ENCODE peak calls at places on chromosome 16, in eight cellular contexts. S is neural progenitor cell; O is colonic mucosa; V is uterus; R is naive thymus-derived CD4-positive, alpha-beta T cell; N is GM23338; B is GM23248; G is spleen. E is an unnamed sample.

GRCh38 chr16:88687254-88687576 is 908 bp upstream of the SNAI3 start:
- DNase-seq in S (no peak), O (no peak), V (no peak), R (no peak), N (no peak), B (no peak), G (peak), E (no peak)

GRCh38 chr16:79286646-79287423 is 313.7 kb downstream of the MAF start:
- DNase-seq in S (peak), O (peak), V (no peak), R (no peak), N (peak), B (no peak), G (peak), E (no peak)

GRCh38 chr16:85746431-85747227 is 4.3 kb downstream of the C16orf74 start:
- DNase-seq in S (no peak), O (no peak), V (no peak), R (no peak), N (no peak), B (peak), G (no peak), E (no peak)

GRCh38 chr16:17470002-17470870 is 524 bp downstream of the XYLT1 start:
- DNase-seq in S (peak), O (peak), V (peak), R (peak), N (no peak), B (peak), G (peak), E (peak)

GRCh38 chr16:10622036-10622921 is 41.9 kb upstream of the EMP2 start:
- DNase-seq in S (peak), O (no peak), V (no peak), R (no peak), N (peak), B (no peak), G (no peak), E (no peak)

GRCh38 chr16:17246577-17246885 is 224.2 kb downstream of the XYLT1 start:
- DNase-seq in S (no peak), O (no peak), V (no peak), R (no peak), N (no peak), B (no peak), G (no peak), E (no peak)

GRCh38 chr16:89615596-89616090 is 2.2 kb downstream of the DPEP1 start:
- DNase-seq in S (peak), O (peak), V (no peak), R (no peak), N (peak), B (peak), G (no peak), E (no peak)

GRCh38 chr16:81553814-81554675 is 109.4 kb downstream of the CMIP start:
- DNase-seq in S (no peak), O (no peak), V (no peak), R (no peak), N (no peak), B (no peak), G (peak), E (no peak)

GRCh38 chr16:677306-678190 is 2.1 kb downstream of the RHBDL1 start:
- DNase-seq in S (no peak), O (no peak), V (no peak), R (no peak), N (peak), B (no peak), G (no peak), E (no peak)

GRCh38 chr16:56601325-56601724 is 7.1 kb upstream of the MT2A start:
- DNase-seq in S (peak), O (no peak), V (no peak), R (no peak), N (no peak), B (no peak), G (no peak), E (no peak)

GRCh38 chr16:68490829-68491575 is 42.7 kb upstream of the SMPD3 start:
- DNase-seq in S (no peak), O (peak), V (no peak), R (no peak), N (peak), B (peak), G (no peak), E (no peak)

GRCh38 chr16:50841081-50841886 is 99.4 kb downstream of the CYLD start:
- DNase-seq in S (peak), O (no peak), V (no peak), R (peak), N (peak), B (peak), G (no peak), E (no peak)

GRCh38 chr16:72066747-72067146 is 3.7 kb downstream of the HPR start:
- DNase-seq in S (peak), O (no peak), V (no peak), R (no peak), N (peak), B (peak), G (no peak), E (no peak)

GRCh38 chr16:86224126-86224525 is 286.2 kb upstream of the FOXF1 start:
- DNase-seq in S (no peak), O (no peak), V (no peak), R (no peak), N (no peak), B (no peak), G (peak), E (no peak)

GRCh38 chr16:83882118-83882879 is 16.6 kb upstream of the MLYCD start:
- DNase-seq in S (peak), O (no peak), V (no peak), R (no peak), N (peak), B (no peak), G (no peak), E (no peak)

GRCh38 chr16:59737274-59737673 is 1003.2 kb upstream of the GOT2 start:
- DNase-seq in S (no peak), O (no peak), V (no peak), R (no peak), N (no peak), B (no peak), G (no peak), E (no peak)

GRCh38 chr16:3008749-3009088 is 4.0 kb upstream of the CLDN9 start:
- DNase-seq in S (no peak), O (no peak), V (no peak), R (no peak), N (no peak), B (no peak), G (no peak), E (no peak)

GRCh38 chr16:48125888-48126287 is 29.9 kb downstream of the ABCC12 start:
- DNase-seq in S (no peak), O (no peak), V (no peak), R (no peak), N (no peak), B (no peak), G (no peak), E (no peak)

GRCh38 chr16:57758331-57759117 is 23.0 kb downstream of the KATNB1 start:
- DNase-seq in S (no peak), O (no peak), V (no peak), R (no peak), N (no peak), B (no peak), G (no peak), E (no peak)

GRCh38 chr16:1745181-1745899 is 26.0 kb downstream of the NME3 start:
- DNase-seq in S (no peak), O (no peak), V (no peak), R (no peak), N (no peak), B (peak), G (no peak), E (no peak)

GRCh38 chr16:82329504-82330192 is 159.6 kb upstream of the MPHOSPH6 start:
- DNase-seq in S (peak), O (no peak), V (no peak), R (no peak), N (peak), B (no peak), G (no peak), E (no peak)

GRCh38 chr16:24673155-24673554 is 56.3 kb upstream of the TNRC6A start:
- DNase-seq in S (no peak), O (no peak), V (no peak), R (no peak), N (no peak), B (no peak), G (no peak), E (no peak)

GRCh38 chr16:89118361-89119061 is 24.9 kb downstream of the ACSF3 start:
- DNase-seq in S (no peak), O (no peak), V (no peak), R (no peak), N (no peak), B (no peak), G (peak), E (no peak)

GRCh38 chr16:2468142-2468724 is 2.9 kb upstream of the NTN3 start:
- DNase-seq in S (peak), O (no peak), V (no peak), R (no peak), N (peak), B (peak), G (no peak), E (no peak)

GRCh38 chr16:1057252-1057932 is 15.2 kb upstream of the SSTR5 start:
- DNase-seq in S (peak), O (peak), V (no peak), R (peak), N (peak), B (peak), G (no peak), E (no peak)

GRCh38 chr16:89934611-89935553 is 11.7 kb downstream of the TUBB3 start:
- DNase-seq in S (no peak), O (no peak), V (no peak), R (no peak), N (no peak), B (no peak), G (no peak), E (no peak)

GRCh38 chr16:83968483-83968865 is 430 bp downstream of the NECAB2 start:
- DNase-seq in S (peak), O (no peak), V (no peak), R (no peak), N (no peak), B (peak), G (no peak), E (no peak)

GRCh38 chr16:46897471-46897870 is 13.3 kb downstream of the GPT2 start:
- DNase-seq in S (no peak), O (no peak), V (no peak), R (no peak), N (no peak), B (no peak), G (no peak), E (no peak)

GRCh38 chr16:67156146-67156844 is 3.4 kb downstream of the TRADD start:
- DNase-seq in S (no peak), O (peak), V (no peak), R (no peak), N (no peak), B (no peak), G (peak), E (peak)

GRCh38 chr16:67157892-67158635 is 1.6 kb downstream of the TRADD start:
- DNase-seq in S (no peak), O (no peak), V (no peak), R (no peak), N (no peak), B (no peak), G (peak), E (no peak)

GRCh38 chr16:67154578-67155304 is 3.9 kb upstream of the B3GNT9 start:
- DNase-seq in S (peak), O (no peak), V (no peak), R (no peak), N (peak), B (no peak), G (peak), E (no peak)

GRCh38 chr16:67157106-67157748 is 2.5 kb downstream of the TRADD start:
- DNase-seq in S (no peak), O (no peak), V (no peak), R (no peak), N (no peak), B (no peak), G (no peak), E (no peak)

DNA sequence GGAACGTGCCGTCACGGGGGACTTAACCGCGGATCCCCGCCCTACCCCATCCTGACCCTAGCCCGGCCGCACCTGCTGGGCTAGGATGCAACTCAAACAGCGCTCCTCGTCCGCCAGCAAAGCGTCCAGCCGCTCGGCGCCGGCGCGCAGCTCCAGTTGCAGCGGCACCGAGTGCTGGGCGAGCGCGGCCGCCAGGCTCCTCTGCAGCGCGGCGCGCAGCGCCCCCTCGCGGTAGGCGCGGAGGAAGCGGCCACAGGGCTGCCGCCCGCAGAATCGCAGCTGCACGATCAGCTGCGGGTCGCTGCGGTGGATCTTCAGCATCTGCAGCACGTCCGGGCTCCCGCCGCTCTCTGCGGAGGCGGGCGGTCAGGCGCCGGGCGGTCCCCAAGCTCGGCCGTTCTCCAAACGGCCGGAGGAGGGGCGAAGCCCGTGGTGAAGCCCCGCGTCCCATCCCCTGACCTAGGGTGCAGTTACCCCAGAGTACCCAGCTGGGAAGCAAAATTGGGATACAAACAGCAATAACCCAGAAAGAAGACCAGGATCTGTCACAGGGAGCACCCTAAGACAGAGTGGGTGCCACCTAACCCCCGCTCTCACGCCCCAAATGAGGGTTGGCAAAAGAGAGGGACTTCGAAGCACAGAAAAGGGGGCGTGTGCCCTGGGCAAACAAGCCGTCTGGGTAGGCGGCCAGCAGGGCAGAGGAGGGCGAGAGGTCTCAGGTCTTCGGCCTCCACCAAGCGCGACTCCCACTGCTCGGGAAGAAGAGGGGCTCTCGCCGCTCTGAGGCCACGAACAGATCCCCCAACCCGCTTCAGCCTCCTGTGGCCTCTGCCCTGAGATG is 4.2 kb downstream of the TRADD start:
- DNase-seq in S (peak), O (peak), V (no peak), R (peak), N (peak), B (peak), G (peak), E (peak)
- H3K4me3 ChIP-seq in S (peak), O (peak), V (no peak), R (no peak), N (peak), B (peak), G (no peak), E (peak)

GRCh38 chr16:15716694-15717447 is 66.8 kb downstream of the NDE1 start:
- DNase-seq in S (no peak), O (no peak), V (no peak), R (no peak), N (no peak), B (no peak), G (no peak), E (no peak)
- H3K27ac ChIP-seq in S (no peak), O (no peak), V (no peak), R (no peak), N (no peak), B (no peak), G (no peak), E (no peak)

GRCh38 chr16:49528564-49529150 is 155.1 kb downstream of the C16orf78 start:
- DNase-seq in S (no peak), O (no peak), V (no peak), R (no peak), N (no peak), B (peak), G (peak), E (no peak)

GRCh38 chr16:49527621-49528020 is 154.0 kb downstream of the C16orf78 start:
- DNase-seq in S (no peak), O (peak), V (peak), R (no peak), N (no peak), B (no peak), G (peak), E (no peak)

GRCh38 chr16:49529646-49530045 is 156.0 kb downstream of the C16orf78 start:
- DNase-seq in S (no peak), O (no peak), V (no peak), R (no peak), N (no peak), B (no peak), G (no peak), E (no peak)

GRCh38 chr16:49526966-49527365 is 153.4 kb downstream of the C16orf78 start:
- DNase-seq in S (no peak), O (no peak), V (no peak), R (no peak), N (no peak), B (no peak), G (peak), E (no peak)

DNA sequence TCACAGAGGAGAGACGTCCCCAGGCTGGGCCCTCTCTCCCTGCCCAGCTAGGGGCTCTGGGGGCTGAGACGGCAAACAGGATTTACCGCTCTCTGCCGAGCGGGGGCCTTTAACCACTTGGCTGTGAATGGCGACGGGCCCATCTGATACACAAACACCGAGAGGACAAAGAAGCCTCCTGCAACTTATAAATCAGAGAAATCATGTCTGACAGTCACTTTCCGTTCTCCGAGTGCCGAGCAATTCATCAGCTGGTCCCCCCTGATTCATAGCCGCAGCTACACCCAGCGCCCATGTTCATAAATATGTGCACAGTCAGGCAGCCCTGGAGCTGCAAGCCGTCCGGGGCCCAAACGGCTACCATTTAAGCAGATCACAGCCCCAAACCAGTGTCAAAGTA is 154.4 kb downstream of the C16orf78 start:
- DNase-seq in S (no peak), O (no peak), V (peak), R (no peak), N (no peak), B (peak), G (no peak), E (no peak)
- H3K4me3 ChIP-seq in S (no peak), O (peak), V (peak), R (peak), N (no peak), B (peak), G (peak), E (peak)

GRCh38 chr16:30659507-30660423 is 1.5 kb downstream of the FBRS start:
- DNase-seq in S (peak), O (peak), V (no peak), R (peak), N (peak), B (peak), G (peak), E (no peak)
- H3K27ac ChIP-seq in S (no peak), O (peak), V (peak), R (peak), N (no peak), B (peak), G (peak), E (peak)

DNA sequence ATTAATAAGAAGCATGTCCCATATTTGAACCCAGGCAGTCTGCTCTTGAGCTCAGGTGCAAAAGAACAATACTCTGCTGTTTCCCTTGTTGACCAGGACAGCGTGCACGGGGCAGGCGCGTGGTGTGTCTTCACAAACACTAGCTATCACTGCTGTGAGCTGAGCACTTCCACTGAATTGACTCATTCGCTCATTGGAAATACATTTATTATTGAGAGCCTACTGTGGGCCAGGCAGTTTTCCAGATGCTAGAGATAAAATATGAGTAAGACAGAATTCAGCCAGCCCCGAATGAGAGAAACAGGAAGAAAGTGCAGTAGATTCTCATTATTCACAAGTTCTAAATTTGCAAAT is 1.7 kb downstream of the CHD9 start:
- DNase-seq in S (no peak), O (no peak), V (no peak), R (no peak), N (no peak), B (peak), G (no peak), E (no peak)
- H3K4me3 ChIP-seq in S (no peak), O (no peak), V (no peak), R (no peak), N (peak), B (peak), G (no peak), E (peak)

GRCh38 chr16:5581428-5581827 is 483.8 kb upstream of the EEF2KMT start:
- DNase-seq in S (no peak), O (no peak), V (no peak), R (no peak), N (no peak), B (no peak), G (no peak), E (no peak)

GRCh38 chr16:5580772-5581171 is 483.2 kb upstream of the EEF2KMT start:
- DNase-seq in S (no peak), O (no peak), V (no peak), R (no peak), N (no peak), B (no peak), G (no peak), E (no peak)

GRCh38 chr16:5580320-5580719 is 482.7 kb upstream of the EEF2KMT start:
- DNase-seq in S (no peak), O (no peak), V (no peak), R (no peak), N (no peak), B (no peak), G (no peak), E (no peak)

GRCh38 chr16:5581963-5582362 is 484.4 kb upstream of the EEF2KMT start:
- DNase-seq in S (no peak), O (no peak), V (no peak), R (no peak), N (no peak), B (no peak), G (no peak), E (no peak)

GRCh38 chr16:5578980-5579379 is 481.4 kb upstream of the EEF2KMT start:
- DNase-seq in S (no peak), O (no peak), V (no peak), R (no peak), N (no peak), B (no peak), G (no peak), E (no peak)
- H3K27ac ChIP-seq in S (no peak), O (no peak), V (no peak), R (no peak), N (no peak), B (no peak), G (no peak), E (no peak)